ENCODE peak calls at places on chromosomes 5 and 9, in ten cellular contexts. K is Karpas-422; C is left ventricle myocardium inferior; I is IMR-90; A is A549; H is effector memory CD4-positive, alpha-beta T cell; W is neural progenitor cell; M is CD4-positive, alpha-beta memory T cell; L is psoas muscle; U is spleen. B is an unnamed sample.

GRCh38 chr5:100901851-100902341 is 1.2 kb downstream of the ST8SIA4 start:
- DNase-seq in K (peak; percentile 94), C (no peak), I (no peak), A (no peak), H (peak; percentile 66), W (peak; percentile 8), M (peak; percentile 86), L (no peak), U (peak; percentile 79), B (peak; percentile 55)

GRCh38 chr5:108003178-108003577 is 332.4 kb upstream of the EFNA5 start:
- DNase-seq in K (no peak), C (no peak), I (peak; percentile 61), A (no peak), H (no peak), W (no peak), M (peak; percentile 35), L (no peak), U (no peak), B (no peak)

GRCh38 chr5:139878093-139878492 is 82.5 kb downstream of the PSD2 start:
- DNase-seq in K (no peak), C (no peak), I (no peak), A (no peak), H (no peak), W (no peak), M (no peak), L (no peak), U (peak; percentile 51), B (no peak)

GRCh38 chr5:2286250-2286649 is 403.5 kb upstream of the IRX4 start:
- DNase-seq in K (no peak), C (no peak), I (no peak), A (no peak), H (no peak), W (no peak), M (no peak), L (no peak), U (no peak), B (no peak)

GRCh38 chr9:20570756-20571155 is 51.5 kb downstream of the MLLT3 start:
- DNase-seq in K (no peak), C (no peak), I (peak; percentile 87), A (no peak), H (no peak), W (no peak), M (no peak), L (no peak), U (no peak), B (no peak)

GRCh38 chr5:168165221-168165965 is 126.1 kb upstream of the WWC1 start:
- DNase-seq in K (no peak), C (no peak), I (no peak), A (no peak), H (no peak), W (peak; percentile 69), M (no peak), L (no peak), U (no peak), B (no peak)

GRCh38 chr5:57174128-57174849 is 430 bp downstream of the GPBP1 start:
- DNase-seq in K (peak; percentile 79), C (peak; percentile 37), I (no peak), A (no peak), H (no peak), W (no peak), M (no peak), L (peak; percentile 30), U (no peak), B (no peak)

GRCh38 chr9:108551030-108551964 is 304.5 kb downstream of the ACTL7B start:
- DNase-seq in K (peak; percentile 50), C (no peak), I (peak; percentile 96), A (peak; percentile 40), H (no peak), W (peak; percentile 71), M (no peak), L (no peak), U (no peak), B (no peak)

GRCh38 chr9:84886866-84887265 is 217.3 kb downstream of the NTRK2 start:
- DNase-seq in K (no peak), C (no peak), I (no peak), A (no peak), H (no peak), W (no peak), M (no peak), L (no peak), U (no peak), B (no peak)

GRCh38 chr5:68007446-68007845 is 208.1 kb upstream of the PIK3R1 start:
- DNase-seq in K (no peak), C (peak; percentile 65), I (peak; percentile 78), A (no peak), H (no peak), W (no peak), M (no peak), L (peak; percentile 61), U (no peak), B (peak; percentile 74)

GRCh38 chr9:92650839-92651621 is 18.9 kb downstream of the IPPK start:
- DNase-seq in K (no peak), C (peak; percentile 72), I (peak; percentile 29), A (no peak), H (no peak), W (no peak), M (no peak), L (no peak), U (peak; percentile 37), B (peak; percentile 47)

GRCh38 chr5:51382759-51383493 is at the start of gene ISL1:
- DNase-seq in K (no peak), C (no peak), I (peak; percentile 55), A (peak; percentile 21), H (no peak), W (peak; percentile 97), M (no peak), L (peak; percentile 74), U (no peak), B (no peak)

GRCh38 chr5:28548856-28549255 is 1510.5 kb upstream of the CDH9 start:
- DNase-seq in K (no peak), C (no peak), I (no peak), A (no peak), H (no peak), W (no peak), M (no peak), L (no peak), U (no peak), B (no peak)

GRCh38 chr5:164394686-164395187 is 889.3 kb downstream of the MAT2B start:
- DNase-seq in K (no peak), C (no peak), I (no peak), A (no peak), H (no peak), W (no peak), M (no peak), L (no peak), U (no peak), B (no peak)

GRCh38 chr9:112439825-112440224 is 46.8 kb upstream of the KIAA1958 start:
- DNase-seq in K (no peak), C (no peak), I (no peak), A (no peak), H (no peak), W (no peak), M (no peak), L (no peak), U (no peak), B (no peak)

GRCh38 chr5:148853868-148854267 is 27.5 kb downstream of the ADRB2 start:
- DNase-seq in K (no peak), C (no peak), I (no peak), A (no peak), H (no peak), W (no peak), M (no peak), L (no peak), U (no peak), B (no peak)

GRCh38 chr9:9112001-9112725 is 1312.6 kb upstream of the DMAC1 start:
- DNase-seq in K (no peak), C (no peak), I (no peak), A (no peak), H (no peak), W (no peak), M (no peak), L (no peak), U (no peak), B (no peak)

GRCh38 chr5:63408984-63409383 is 553.3 kb downstream of the HTR1A start:
- DNase-seq in K (no peak), C (no peak), I (no peak), A (no peak), H (no peak), W (no peak), M (no peak), L (no peak), U (no peak), B (no peak)
- H3K27ac ChIP-seq in K (no peak overlapping the region), C (no peak overlapping the region), I (no peak overlapping the region), A (no peak overlapping the region), H (no peak overlapping the region), W (no peak overlapping the region), M (no peak overlapping the region), L (no peak overlapping the region), U (no peak overlapping the region), B (no peak overlapping the region)

DNA sequence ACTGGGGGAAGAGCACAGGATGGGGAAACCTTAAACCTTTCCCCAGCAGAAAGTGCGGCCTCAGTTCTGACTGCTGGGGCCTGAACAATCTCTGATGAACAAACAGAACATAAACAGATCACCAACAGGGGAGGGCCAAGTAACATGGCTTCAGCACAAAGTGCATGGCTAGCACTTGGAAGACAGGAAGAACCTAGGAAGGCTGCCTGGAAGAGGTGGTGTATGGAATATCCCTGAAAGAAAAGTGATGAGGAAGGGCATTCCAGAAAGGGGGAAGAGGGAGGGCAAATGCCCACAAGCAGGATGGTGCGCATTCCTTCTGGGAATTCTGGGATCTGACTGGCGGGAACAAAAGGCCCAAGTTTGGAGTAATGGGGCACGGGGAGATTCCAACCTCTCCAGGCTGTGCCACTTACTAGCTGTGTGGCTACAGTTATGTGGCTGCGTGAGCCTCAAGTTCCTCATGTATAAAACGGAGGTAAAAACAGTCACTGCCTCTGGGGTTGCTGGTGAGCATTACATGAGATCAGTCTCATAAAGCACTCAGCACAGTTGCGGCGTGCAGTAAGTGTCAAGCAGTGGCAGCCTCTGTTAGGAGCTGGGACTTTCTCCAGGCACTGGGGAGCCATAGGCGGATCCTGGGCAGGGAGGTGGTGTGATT is 1.6 kb downstream of the PDGFRB start:
- DNase-seq in K (peak; percentile 85), C (no peak), I (peak; percentile 80), A (no peak), H (no peak), W (peak; percentile 48), M (no peak), L (no peak), U (no peak), B (peak; percentile 60)
- H3K4me3 ChIP-seq in K (no peak overlapping the region), C (peak overlapping the region; percentile 69), I (peak overlapping the region; percentile 76), A (no peak overlapping the region), H (no peak overlapping the region), W (no peak overlapping the region), M (no peak overlapping the region), L (peak overlapping the region; percentile 63), U (peak overlapping the region; percentile 37), B (peak overlapping the region; percentile 73)

DNA sequence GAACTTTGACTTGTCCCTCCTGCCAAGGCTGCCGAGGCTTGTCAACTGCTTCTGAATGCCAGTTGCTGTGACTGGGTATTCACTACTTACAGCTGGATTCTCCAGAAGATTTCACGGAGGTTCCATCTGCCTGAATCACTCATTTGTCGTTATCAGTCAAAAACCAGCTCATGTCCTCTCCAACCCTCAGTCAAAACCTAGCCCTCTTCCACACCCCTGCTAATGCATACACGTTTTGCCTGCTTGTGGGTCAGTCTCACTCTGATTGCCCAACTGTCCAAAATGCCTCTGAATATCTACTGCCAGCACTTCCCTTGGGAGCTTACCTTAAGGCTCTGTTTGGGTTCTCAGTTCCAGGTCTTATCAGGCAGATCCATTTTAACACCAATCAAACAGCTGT is 238.6 kb upstream of the TMEM161B start:
- DNase-seq in K (no peak), C (no peak), I (no peak), A (no peak), H (no peak), W (no peak), M (no peak), L (no peak), U (no peak), B (no peak)
- H3K4me1 ChIP-seq in K (peaks cover 10% of the 10 kb centered on the region), C (no peaks in the 10 kb centered on the region), I (no peaks in the 10 kb centered on the region), A (no peaks in the 10 kb centered on the region), H (no peaks in the 10 kb centered on the region), W (peaks cover 6% of the 10 kb centered on the region), M (no peaks in the 10 kb centered on the region), L (no peaks in the 10 kb centered on the region), U (no peaks in the 10 kb centered on the region), B (no peaks in the 10 kb centered on the region)

GRCh38 chr5:155299342-155300006 is 285.9 kb downstream of the KIF4B start:
- DNase-seq in K (no peak), C (peak; percentile 28), I (no peak), A (no peak), H (no peak), W (no peak), M (no peak), L (no peak), U (no peak), B (no peak)
- H3K27ac ChIP-seq in K (no peak overlapping the region), C (peak overlapping the region; percentile 81), I (no peak overlapping the region), A (no peak overlapping the region), H (no peak overlapping the region), W (no peak overlapping the region), M (no peak overlapping the region), L (no peak overlapping the region), U (no peak overlapping the region), B (no peak overlapping the region)